ENCODE peak calls at places on chromosomes 4 and X, in four cellular contexts. One of them, this sample, is unnamed.

GRCh38 chr4:80011636-80012236 is 61.3 kb downstream of the ANTXR2 start:
- DNase-seq in GM12878: no peak
- DNase-seq in K562: no peak
- DNase-seq in SK-N-SH: no peak
- DNase-seq in this sample: no peak

GRCh38 chrX:153870791-153871360 is 15.1 kb downstream of the L1CAM start:
- DNase-seq in GM12878: no peak
- DNase-seq in K562: peak; percentile 49
- DNase-seq in SK-N-SH: peak; percentile 60
- DNase-seq in this sample: no peak

GRCh38 chr4:6422866-6423265 is 49.5 kb downstream of the PPP2R2C start:
- DNase-seq in GM12878: no peak
- DNase-seq in K562: no peak
- DNase-seq in SK-N-SH: no peak
- DNase-seq in this sample: no peak

GRCh38 chr4:128477540-128477939 is 189.9 kb upstream of the PGRMC2 start:
- DNase-seq in GM12878: no peak
- DNase-seq in K562: no peak
- DNase-seq in SK-N-SH: no peak
- DNase-seq in this sample: no peak

GRCh38 chrX:9912341-9912740 is 54.8 kb upstream of the CLDN34 start:
- DNase-seq in GM12878: no peak
- DNase-seq in K562: no peak
- DNase-seq in SK-N-SH: peak; percentile 64
- DNase-seq in this sample: peak; percentile 28

GRCh38 chrX:119488749-119489148 is 20.5 kb downstream of the SLC25A5 start:
- DNase-seq in GM12878: no peak
- DNase-seq in K562: peak; percentile 22
- DNase-seq in SK-N-SH: peak; percentile 71
- DNase-seq in this sample: peak; percentile 36

GRCh38 chr4:70364002-70364401 is 3.4 kb downstream of the SMR3A start:
- DNase-seq in K562: no peak
- DNase-seq in GM12878: no peak
- DNase-seq in SK-N-SH: no peak
- DNase-seq in this sample: no peak

GRCh38 chr4:95537181-95537580 is 11.6 kb downstream of the UNC5C start:
- DNase-seq in GM12878: no peak
- DNase-seq in K562: no peak
- DNase-seq in SK-N-SH: no peak
- DNase-seq in this sample: no peak

GRCh38 chrX:80808854-80809493 is 703 bp downstream of the BRWD3 start:
- DNase-seq in GM12878: no peak
- DNase-seq in K562: no peak
- DNase-seq in SK-N-SH: peak; percentile 27
- DNase-seq in this sample: peak; percentile 12

GRCh38 chr4:73608677-73609594 is 11.3 kb downstream of the RASSF6 start:
- DNase-seq in SK-N-SH: no peak
- DNase-seq in GM12878: no peak
- DNase-seq in K562: no peak
- DNase-seq in this sample: no peak

GRCh38 chr4:118888666-118889312 is at the start of gene SYNPO2:
- DNase-seq in K562: no peak
- DNase-seq in GM12878: no peak
- DNase-seq in SK-N-SH: peak; percentile 78
- DNase-seq in this sample: peak; percentile 86

GRCh38 chrX:5595570-5595969 is 633.1 kb downstream of the NLGN4X start:
- DNase-seq in GM12878: no peak
- DNase-seq in K562: no peak
- DNase-seq in SK-N-SH: peak; percentile 17
- DNase-seq in this sample: no peak

GRCh38 chrX:95076449-95076848 is 1402.4 kb downstream of the FAM133A start:
- DNase-seq in K562: no peak
- DNase-seq in SK-N-SH: peak; percentile 0
- DNase-seq in GM12878: no peak
- DNase-seq in this sample: no peak

GRCh38 chr4:33948921-33949320 is 2295.4 kb downstream of the ARAP2 start:
- DNase-seq in K562: no peak
- DNase-seq in SK-N-SH: no peak
- DNase-seq in GM12878: no peak
- DNase-seq in this sample: no peak

GRCh38 chr4:147776600-147777175 is 44.8 kb downstream of the ARHGAP10 start:
- DNase-seq in K562: no peak
- DNase-seq in GM12878: no peak
- DNase-seq in SK-N-SH: no peak
- DNase-seq in this sample: no peak

GRCh38 chr4:55658657-55659056 is 22.6 kb upstream of the NMU start:
- DNase-seq in K562: no peak
- DNase-seq in SK-N-SH: no peak
- DNase-seq in GM12878: no peak
- DNase-seq in this sample: no peak

GRCh38 chr4:138113819-138114415 is 128.2 kb downstream of the SLC7A11 start:
- DNase-seq in SK-N-SH: no peak
- DNase-seq in K562: no peak
- DNase-seq in GM12878: no peak
- DNase-seq in this sample: no peak

GRCh38 chr4:7019367-7019766 is 23.8 kb upstream of the TADA2B start:
- DNase-seq in SK-N-SH: no peak
- DNase-seq in GM12878: no peak
- DNase-seq in K562: no peak
- DNase-seq in this sample: no peak

GRCh38 chr4:156892695-156893211 is 78.8 kb downstream of the PDGFC start:
- DNase-seq in SK-N-SH: no peak
- DNase-seq in GM12878: no peak
- DNase-seq in K562: no peak
- DNase-seq in this sample: no peak

GRCh38 chrX:54825716-54826428 is 18.3 kb downstream of the MAGED2 start:
- DNase-seq in K562: no peak
- DNase-seq in GM12878: no peak
- DNase-seq in SK-N-SH: no peak
- DNase-seq in this sample: peak; percentile 25

GRCh38 chr4:143215873-143216272 is 31.2 kb downstream of the USP38 start:
- DNase-seq in SK-N-SH: no peak
- DNase-seq in K562: no peak
- DNase-seq in GM12878: no peak
- DNase-seq in this sample: no peak

GRCh38 chr4:12729384-12729783 is 754.8 kb downstream of the RAB28 start:
- DNase-seq in SK-N-SH: peak; percentile 10
- DNase-seq in K562: peak; percentile 43
- DNase-seq in GM12878: no peak
- DNase-seq in this sample: no peak

GRCh38 chrX:40172169-40172979 is 74.6 kb upstream of the BCOR start:
- DNase-seq in K562: peak; percentile 76
- DNase-seq in SK-N-SH: no peak
- DNase-seq in GM12878: no peak
- DNase-seq in this sample: peak; percentile 16

GRCh38 chrX:153764786-153765137 is 713 bp downstream of the PLXNB3 start:
- DNase-seq in SK-N-SH: peak; percentile 34
- DNase-seq in GM12878: no peak
- DNase-seq in K562: no peak
- DNase-seq in this sample: no peak

GRCh38 chr4:98745372-98745771 is 87.0 kb upstream of the TSPAN5 start:
- DNase-seq in GM12878: no peak
- DNase-seq in SK-N-SH: peak; percentile 5
- DNase-seq in K562: no peak
- DNase-seq in this sample: peak; percentile 18

GRCh38 chr4:156958276-156959074 is 13.1 kb downstream of the PDGFC start:
- DNase-seq in SK-N-SH: no peak
- DNase-seq in K562: no peak
- DNase-seq in GM12878: no peak
- DNase-seq in this sample: no peak

GRCh38 chrX:23185951-23186350 is 148.7 kb upstream of the PTCHD1 start:
- DNase-seq in SK-N-SH: no peak
- DNase-seq in K562: no peak
- DNase-seq in GM12878: no peak
- DNase-seq in this sample: no peak

GRCh38 chr4:87910795-87911194 is 64.7 kb upstream of the SPP1 start:
- DNase-seq in SK-N-SH: no peak
- DNase-seq in K562: no peak
- DNase-seq in GM12878: no peak
- DNase-seq in this sample: no peak

GRCh38 chr4:61478340-61478739 is 278.2 kb downstream of the ADGRL3 start:
- DNase-seq in SK-N-SH: peak; percentile 2
- DNase-seq in K562: no peak
- DNase-seq in GM12878: no peak
- DNase-seq in this sample: no peak

DNA sequence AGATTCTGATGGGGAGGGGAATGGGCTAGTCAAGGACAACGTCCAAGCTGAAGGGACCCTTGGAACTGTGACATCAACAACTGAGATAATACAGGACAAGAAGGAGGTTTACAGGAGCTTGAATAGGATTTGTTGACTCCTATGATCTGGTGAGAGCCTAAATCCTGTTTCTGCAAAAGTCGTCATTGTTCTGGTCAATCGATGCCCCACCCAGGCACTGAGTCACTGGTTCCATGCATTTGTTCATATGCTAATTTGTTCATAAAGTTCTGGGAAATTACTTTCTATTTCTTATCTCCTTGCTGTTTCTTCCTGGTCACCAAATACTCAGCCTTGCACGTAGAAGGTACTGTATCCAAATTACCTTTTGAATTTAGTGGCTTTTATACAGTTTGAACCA is 15.3 kb upstream of the PDGFRA start:
- DNase-seq in K562: no peak
- DNase-seq in GM12878: no peak
- DNase-seq in SK-N-SH: no peak
- DNase-seq in this sample: no peak
- TF ChIP-seq USF1 in K562: no peak
- TF ChIP-seq USF1 in GM12878: no peak
- TF ChIP-seq USF1 in SK-N-SH: no peak
- TF ChIP-seq USF1 in this sample: no peak

GRCh38 chrX:65745427-65745826 is 78.0 kb downstream of the MSN start:
- DNase-seq in GM12878: no peak
- DNase-seq in K562: no peak
- DNase-seq in SK-N-SH: no peak
- DNase-seq in this sample: no peak
- TF ChIP-seq USF1 in GM12878: no peak
- TF ChIP-seq USF1 in K562: no peak
- TF ChIP-seq USF1 in SK-N-SH: no peak
- TF ChIP-seq USF1 in this sample: no peak

GRCh38 chr4:113766882-113767281 is 5.3 kb upstream of the CAMK2D start:
- DNase-seq in SK-N-SH: no peak
- DNase-seq in GM12878: no peak
- DNase-seq in K562: no peak
- DNase-seq in this sample: no peak
- TF ChIP-seq USF1 in SK-N-SH: no peak
- TF ChIP-seq USF1 in GM12878: no peak
- TF ChIP-seq USF1 in K562: no peak
- TF ChIP-seq USF1 in this sample: no peak

GRCh38 chrX:66163849-66164401 is at the start of gene HEPH:
- DNase-seq in K562: peak; percentile 54
- DNase-seq in GM12878: peak; percentile 12
- DNase-seq in SK-N-SH: no peak
- DNase-seq in this sample: peak; percentile 12
- TF ChIP-seq USF1 in K562: no peak
- TF ChIP-seq USF1 in GM12878: no peak
- TF ChIP-seq USF1 in SK-N-SH: no peak
- TF ChIP-seq USF1 in this sample: no peak

GRCh38 chr4:48380583-48381167 is 39.3 kb downstream of the SLAIN2 start:
- DNase-seq in K562: no peak
- DNase-seq in GM12878: no peak
- DNase-seq in SK-N-SH: no peak
- DNase-seq in this sample: no peak

GRCh38 chr4:48379587-48380140 is 38.3 kb downstream of the SLAIN2 start:
- DNase-seq in K562: no peak
- DNase-seq in GM12878: no peak
- DNase-seq in SK-N-SH: peak; percentile 72
- DNase-seq in this sample: no peak

GRCh38 chr4:48372272-48372671 is 30.9 kb downstream of the SLAIN2 start:
- DNase-seq in SK-N-SH: no peak
- DNase-seq in GM12878: no peak
- DNase-seq in K562: no peak
- DNase-seq in this sample: no peak

GRCh38 chr4:48370260-48371134 is 29.2 kb downstream of the SLAIN2 start:
- DNase-seq in GM12878: peak; percentile 13
- DNase-seq in K562: no peak
- DNase-seq in SK-N-SH: no peak
- DNase-seq in this sample: no peak

GRCh38 chr4:48375651-48376291 is 34.4 kb downstream of the SLAIN2 start:
- DNase-seq in SK-N-SH: no peak
- DNase-seq in GM12878: no peak
- DNase-seq in K562: no peak
- DNase-seq in this sample: no peak
- TF ChIP-seq USF1 in SK-N-SH: no peak
- TF ChIP-seq USF1 in GM12878: no peak
- TF ChIP-seq USF1 in K562: no peak
- TF ChIP-seq USF1 in this sample: no peak

DNA sequence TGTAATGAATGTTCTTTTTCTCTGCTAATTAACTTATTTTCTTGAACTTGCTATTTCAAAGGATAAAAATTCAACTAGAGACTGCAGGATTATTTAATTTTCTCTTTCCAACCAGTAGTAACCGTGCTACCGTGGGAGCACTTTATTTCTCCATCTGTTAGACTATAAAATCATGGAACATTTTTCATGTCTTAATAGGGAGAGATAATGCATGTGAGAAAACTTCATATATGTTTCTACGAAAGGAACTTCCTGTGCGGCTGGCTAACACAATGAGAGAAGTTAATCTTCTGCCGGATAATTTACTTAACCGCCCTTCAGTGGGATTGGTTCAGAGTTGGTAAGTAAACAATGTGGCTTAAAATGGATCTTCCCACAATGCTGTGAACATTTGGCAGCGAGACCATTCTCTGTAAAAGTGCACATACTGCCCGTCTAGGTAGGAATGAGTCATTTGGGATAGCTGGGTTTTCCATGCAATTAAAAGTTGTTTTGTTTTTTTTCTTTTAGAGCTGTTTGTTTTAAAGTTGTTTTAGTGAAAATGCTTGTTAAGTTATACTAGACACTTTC is 29.5 kb downstream of the PDK3 start:
- DNase-seq in SK-N-SH: no peak
- DNase-seq in K562: no peak
- DNase-seq in GM12878: no peak
- DNase-seq in this sample: no peak
- TF ChIP-seq USF1 in SK-N-SH: no peak
- TF ChIP-seq USF1 in K562: no peak
- TF ChIP-seq USF1 in GM12878: no peak
- TF ChIP-seq USF1 in this sample: no peak

This sample was measured in WTC11.